ENCODE peak calls at places on chromosome 15, in nine cellular contexts. One of them, this sample, is unnamed.

GRCh38 chr15:90529369-90530249 is at the start of gene CRTC3:
- DNase-seq in GM20000: peak
- DNase-seq in fibroblast of lung: peak
- DNase-seq in AG04450: no peak
- DNase-seq in tibial nerve: no peak
- DNase-seq in coronary artery: peak
- DNase-seq in heart left ventricle: peak
- DNase-seq in A549: peak
- DNase-seq in GM12865: peak
- DNase-seq in this sample: no peak

GRCh38 chr15:70526974-70527325 is 236.4 kb downstream of the UACA start:
- DNase-seq in GM20000: no peak
- DNase-seq in fibroblast of lung: no peak
- DNase-seq in AG04450: no peak
- DNase-seq in tibial nerve: no peak
- DNase-seq in coronary artery: no peak
- DNase-seq in heart left ventricle: no peak
- DNase-seq in A549: no peak
- DNase-seq in GM12865: no peak
- DNase-seq in this sample: no peak

GRCh38 chr15:80480171-80480811 is 76.1 kb downstream of the ARNT2 start:
- DNase-seq in GM20000: no peak
- DNase-seq in fibroblast of lung: no peak
- DNase-seq in AG04450: no peak
- DNase-seq in tibial nerve: no peak
- DNase-seq in coronary artery: no peak
- DNase-seq in heart left ventricle: no peak
- DNase-seq in A549: no peak
- DNase-seq in GM12865: no peak
- DNase-seq in this sample: no peak

GRCh38 chr15:80367094-80367493 is 37.1 kb upstream of the ARNT2 start:
- DNase-seq in GM20000: no peak
- DNase-seq in fibroblast of lung: peak
- DNase-seq in AG04450: no peak
- DNase-seq in tibial nerve: no peak
- DNase-seq in coronary artery: no peak
- DNase-seq in heart left ventricle: no peak
- DNase-seq in A549: peak
- DNase-seq in GM12865: peak
- DNase-seq in this sample: no peak

GRCh38 chr15:56339594-56339993 is 25.6 kb upstream of the TEX9 start:
- DNase-seq in GM20000: no peak
- DNase-seq in fibroblast of lung: no peak
- DNase-seq in AG04450: no peak
- DNase-seq in tibial nerve: no peak
- DNase-seq in coronary artery: no peak
- DNase-seq in heart left ventricle: no peak
- DNase-seq in A549: no peak
- DNase-seq in GM12865: no peak
- DNase-seq in this sample: no peak

GRCh38 chr15:65996901-65997300 is 127.6 kb downstream of the RAB11A start:
- DNase-seq in GM20000: no peak
- DNase-seq in fibroblast of lung: no peak
- DNase-seq in AG04450: no peak
- DNase-seq in tibial nerve: no peak
- DNase-seq in coronary artery: no peak
- DNase-seq in heart left ventricle: no peak
- DNase-seq in A549: no peak
- DNase-seq in GM12865: no peak
- DNase-seq in this sample: no peak

GRCh38 chr15:31964586-31965307 is 65.6 kb upstream of the CHRNA7 start:
- DNase-seq in GM20000: no peak
- DNase-seq in fibroblast of lung: no peak
- DNase-seq in AG04450: no peak
- DNase-seq in tibial nerve: no peak
- DNase-seq in coronary artery: no peak
- DNase-seq in heart left ventricle: no peak
- DNase-seq in A549: no peak
- DNase-seq in GM12865: no peak
- DNase-seq in this sample: no peak

GRCh38 chr15:52790941-52791751 is 1.0 kb upstream of the ONECUT1 start:
- DNase-seq in GM20000: no peak
- DNase-seq in fibroblast of lung: no peak
- DNase-seq in AG04450: no peak
- DNase-seq in tibial nerve: no peak
- DNase-seq in coronary artery: no peak
- DNase-seq in heart left ventricle: no peak
- DNase-seq in A549: no peak
- DNase-seq in GM12865: no peak
- DNase-seq in this sample: no peak

GRCh38 chr15:52559583-52559982 is 9.2 kb downstream of the ARPP19 start:
- DNase-seq in GM20000: peak
- DNase-seq in fibroblast of lung: peak
- DNase-seq in AG04450: peak
- DNase-seq in tibial nerve: no peak
- DNase-seq in coronary artery: no peak
- DNase-seq in heart left ventricle: no peak
- DNase-seq in A549: no peak
- DNase-seq in GM12865: peak
- DNase-seq in this sample: no peak

GRCh38 chr15:64842986-64843561 is 1.4 kb downstream of the PLEKHO2 start:
- DNase-seq in GM20000: peak
- DNase-seq in fibroblast of lung: peak
- DNase-seq in AG04450: no peak
- DNase-seq in tibial nerve: peak
- DNase-seq in coronary artery: peak
- DNase-seq in heart left ventricle: peak
- DNase-seq in A549: no peak
- DNase-seq in GM12865: peak
- DNase-seq in this sample: no peak

GRCh38 chr15:77475898-77476297 is 55.2 kb downstream of the HMG20A start:
- DNase-seq in GM20000: no peak
- DNase-seq in fibroblast of lung: no peak
- DNase-seq in AG04450: no peak
- DNase-seq in tibial nerve: no peak
- DNase-seq in coronary artery: no peak
- DNase-seq in heart left ventricle: no peak
- DNase-seq in A549: no peak
- DNase-seq in GM12865: no peak
- DNase-seq in this sample: no peak

GRCh38 chr15:69093127-69093526 is 67.3 kb upstream of the GLCE start:
- DNase-seq in GM20000: no peak
- DNase-seq in fibroblast of lung: no peak
- DNase-seq in AG04450: no peak
- DNase-seq in tibial nerve: no peak
- DNase-seq in coronary artery: no peak
- DNase-seq in heart left ventricle: peak
- DNase-seq in A549: peak
- DNase-seq in GM12865: peak
- DNase-seq in this sample: no peak

GRCh38 chr15:98560338-98560737 is 88.0 kb upstream of the IGF1R start:
- DNase-seq in GM20000: no peak
- DNase-seq in fibroblast of lung: no peak
- DNase-seq in AG04450: no peak
- DNase-seq in tibial nerve: no peak
- DNase-seq in coronary artery: no peak
- DNase-seq in heart left ventricle: no peak
- DNase-seq in A549: no peak
- DNase-seq in GM12865: no peak
- DNase-seq in this sample: no peak

GRCh38 chr15:73630030-73630429 is 3.2 kb downstream of the NPTN start:
- DNase-seq in GM20000: no peak
- DNase-seq in fibroblast of lung: no peak
- DNase-seq in AG04450: no peak
- DNase-seq in tibial nerve: no peak
- DNase-seq in coronary artery: no peak
- DNase-seq in heart left ventricle: no peak
- DNase-seq in A549: no peak
- DNase-seq in GM12865: peak
- DNase-seq in this sample: no peak

GRCh38 chr15:67025719-67026118 is 39.7 kb upstream of the SMAD3 start:
- DNase-seq in GM20000: no peak
- DNase-seq in fibroblast of lung: peak
- DNase-seq in AG04450: no peak
- DNase-seq in tibial nerve: peak
- DNase-seq in coronary artery: no peak
- DNase-seq in heart left ventricle: peak
- DNase-seq in A549: peak
- DNase-seq in GM12865: no peak
- DNase-seq in this sample: no peak

GRCh38 chr15:44593042-44593736 is 56.2 kb downstream of the EIF3J start:
- DNase-seq in GM20000: no peak
- DNase-seq in fibroblast of lung: peak
- DNase-seq in AG04450: no peak
- DNase-seq in tibial nerve: no peak
- DNase-seq in coronary artery: no peak
- DNase-seq in heart left ventricle: no peak
- DNase-seq in A549: no peak
- DNase-seq in GM12865: peak
- DNase-seq in this sample: no peak
- TF ChIP-seq CTCF in GM20000: no peak
- TF ChIP-seq CTCF in fibroblast of lung: peak
- TF ChIP-seq CTCF in AG04450: peak
- TF ChIP-seq CTCF in tibial nerve: peak
- TF ChIP-seq CTCF in coronary artery: no peak
- TF ChIP-seq CTCF in heart left ventricle: peak
- TF ChIP-seq CTCF in A549: peak
- TF ChIP-seq CTCF in GM12865: peak
- TF ChIP-seq CTCF in this sample: peak

GRCh38 chr15:58438956-58439355 is 7.2 kb downstream of the LIPC start:
- DNase-seq in GM20000: peak
- DNase-seq in fibroblast of lung: peak
- DNase-seq in AG04450: peak
- DNase-seq in tibial nerve: no peak
- DNase-seq in coronary artery: peak
- DNase-seq in heart left ventricle: peak
- DNase-seq in A549: peak
- DNase-seq in GM12865: peak
- DNase-seq in this sample: no peak
- TF ChIP-seq CTCF in GM20000: no peak
- TF ChIP-seq CTCF in fibroblast of lung: peak
- TF ChIP-seq CTCF in AG04450: peak
- TF ChIP-seq CTCF in tibial nerve: no peak
- TF ChIP-seq CTCF in coronary artery: no peak
- TF ChIP-seq CTCF in heart left ventricle: peak
- TF ChIP-seq CTCF in A549: peak
- TF ChIP-seq CTCF in GM12865: peak
- TF ChIP-seq CTCF in this sample: peak

GRCh38 chr15:62758126-62758951 is 284.2 kb upstream of the TPM1 start:
- DNase-seq in GM20000: no peak
- DNase-seq in fibroblast of lung: peak
- DNase-seq in AG04450: no peak
- DNase-seq in tibial nerve: peak
- DNase-seq in coronary artery: peak
- DNase-seq in heart left ventricle: no peak
- DNase-seq in A549: peak
- DNase-seq in GM12865: no peak
- DNase-seq in this sample: peak

GRCh38 chr15:62756326-62756994 is 286.1 kb upstream of the TPM1 start:
- DNase-seq in GM20000: no peak
- DNase-seq in fibroblast of lung: no peak
- DNase-seq in AG04450: no peak
- DNase-seq in tibial nerve: no peak
- DNase-seq in coronary artery: peak
- DNase-seq in heart left ventricle: no peak
- DNase-seq in A549: no peak
- DNase-seq in GM12865: no peak
- DNase-seq in this sample: no peak

GRCh38 chr15:62757535-62757934 is 285.0 kb upstream of the TPM1 start:
- DNase-seq in GM20000: no peak
- DNase-seq in fibroblast of lung: no peak
- DNase-seq in AG04450: no peak
- DNase-seq in tibial nerve: no peak
- DNase-seq in coronary artery: peak
- DNase-seq in heart left ventricle: no peak
- DNase-seq in A549: no peak
- DNase-seq in GM12865: no peak
- DNase-seq in this sample: no peak

GRCh38 chr15:62758952-62759349 is 283.6 kb upstream of the TPM1 start:
- DNase-seq in GM20000: no peak
- DNase-seq in fibroblast of lung: no peak
- DNase-seq in AG04450: no peak
- DNase-seq in tibial nerve: no peak
- DNase-seq in coronary artery: peak
- DNase-seq in heart left ventricle: no peak
- DNase-seq in A549: no peak
- DNase-seq in GM12865: no peak
- DNase-seq in this sample: no peak

GRCh38 chr15:62756995-62757360 is 285.6 kb upstream of the TPM1 start:
- DNase-seq in GM20000: no peak
- DNase-seq in fibroblast of lung: no peak
- DNase-seq in AG04450: no peak
- DNase-seq in tibial nerve: no peak
- DNase-seq in coronary artery: peak
- DNase-seq in heart left ventricle: no peak
- DNase-seq in A549: no peak
- DNase-seq in GM12865: no peak
- DNase-seq in this sample: no peak
- TF ChIP-seq CTCF in GM20000: no peak
- TF ChIP-seq CTCF in fibroblast of lung: no peak
- TF ChIP-seq CTCF in AG04450: no peak
- TF ChIP-seq CTCF in tibial nerve: no peak
- TF ChIP-seq CTCF in coronary artery: no peak
- TF ChIP-seq CTCF in heart left ventricle: no peak
- TF ChIP-seq CTCF in A549: no peak
- TF ChIP-seq CTCF in GM12865: no peak
- TF ChIP-seq CTCF in this sample: no peak

GRCh38 chr15:43186003-43186353 is 775 bp downstream of the CCNDBP1 start:
- DNase-seq in GM20000: no peak
- DNase-seq in fibroblast of lung: no peak
- DNase-seq in AG04450: no peak
- DNase-seq in tibial nerve: no peak
- DNase-seq in coronary artery: no peak
- DNase-seq in heart left ventricle: no peak
- DNase-seq in A549: peak
- DNase-seq in GM12865: no peak
- DNase-seq in this sample: no peak

GRCh38 chr15:43183270-43183669 is 1.9 kb upstream of the CCNDBP1 start:
- DNase-seq in GM20000: no peak
- DNase-seq in fibroblast of lung: no peak
- DNase-seq in AG04450: no peak
- DNase-seq in tibial nerve: no peak
- DNase-seq in coronary artery: no peak
- DNase-seq in heart left ventricle: no peak
- DNase-seq in A549: no peak
- DNase-seq in GM12865: no peak
- DNase-seq in this sample: no peak

GRCh38 chr15:43187544-43188155 is 2.4 kb downstream of the CCNDBP1 start:
- DNase-seq in GM20000: peak
- DNase-seq in fibroblast of lung: peak
- DNase-seq in AG04450: peak
- DNase-seq in tibial nerve: no peak
- DNase-seq in coronary artery: no peak
- DNase-seq in heart left ventricle: no peak
- DNase-seq in A549: peak
- DNase-seq in GM12865: peak
- DNase-seq in this sample: peak

GRCh38 chr15:43184407-43185160 is 619 bp upstream of the CCNDBP1 start:
- DNase-seq in GM20000: no peak
- DNase-seq in fibroblast of lung: no peak
- DNase-seq in AG04450: no peak
- DNase-seq in tibial nerve: no peak
- DNase-seq in coronary artery: no peak
- DNase-seq in heart left ventricle: no peak
- DNase-seq in A549: no peak
- DNase-seq in GM12865: no peak
- DNase-seq in this sample: no peak

GRCh38 chr15:43185161-43186002 is at the start of gene CCNDBP1:
- DNase-seq in GM20000: peak
- DNase-seq in fibroblast of lung: peak
- DNase-seq in AG04450: no peak
- DNase-seq in tibial nerve: peak
- DNase-seq in coronary artery: peak
- DNase-seq in heart left ventricle: peak
- DNase-seq in A549: peak
- DNase-seq in GM12865: peak
- DNase-seq in this sample: no peak
- TF ChIP-seq CTCF in GM20000: peak
- TF ChIP-seq CTCF in fibroblast of lung: peak
- TF ChIP-seq CTCF in AG04450: peak
- TF ChIP-seq CTCF in tibial nerve: peak
- TF ChIP-seq CTCF in coronary artery: peak
- TF ChIP-seq CTCF in heart left ventricle: peak
- TF ChIP-seq CTCF in A549: peak
- TF ChIP-seq CTCF in GM12865: peak
- TF ChIP-seq CTCF in this sample: peak